ENCODE peak calls at places on chromosomes 12 and 14, in ten cellular contexts. O, Q, X, P, H, B, U, A, G and V are unnamed samples.

GRCh38 chr14:71856199-71856919 is 75.9 kb upstream of the RGS6 start:
- DNase-seq in O (no peak), Q (no peak), X (no peak), P (no peak), H (no peak), B (no peak), U (no peak), A (no peak), G (peak; percentile 59), V (no peak)

GRCh38 chr12:107330901-107331431 is 237.6 kb upstream of the CRY1 start:
- DNase-seq in O (no peak), Q (no peak), X (no peak), P (no peak), H (no peak), B (no peak), U (no peak), A (no peak), G (peak; percentile 19), V (no peak)

GRCh38 chr12:15853877-15854276 is 28.3 kb upstream of the STRAP start:
- DNase-seq in O (no peak), Q (no peak), X (no peak), P (no peak), H (no peak), B (no peak), U (no peak), A (no peak), G (no peak), V (no peak)

GRCh38 chr12:82527165-82527780 is 159.4 kb upstream of the TMTC2 start:
- DNase-seq in O (no peak), Q (no peak), X (no peak), P (no peak), H (no peak), B (peak; percentile 70), U (no peak), A (peak; percentile 28), G (peak; percentile 75), V (peak; percentile 46)

GRCh38 chr12:50326636-50327284 is 43.4 kb upstream of the LIMA1 start:
- DNase-seq in O (peak; percentile 12), Q (no peak), X (no peak), P (no peak), H (no peak), B (peak; percentile 59), U (no peak), A (no peak), G (no peak), V (peak; percentile 85)

GRCh38 chr14:89489796-89490506 is 72.9 kb upstream of the FOXN3 start:
- DNase-seq in O (no peak), Q (no peak), X (no peak), P (peak; percentile 34), H (no peak), B (no peak), U (no peak), A (no peak), G (no peak), V (no peak)

GRCh38 chr14:89215166-89215940 is 201.7 kb downstream of the FOXN3 start:
- DNase-seq in O (no peak), Q (no peak), X (no peak), P (no peak), H (no peak), B (no peak), U (no peak), A (no peak), G (no peak), V (no peak)

GRCh38 chr12:117255386-117255785 is 65.1 kb upstream of the FBXO21 start:
- DNase-seq in O (no peak), Q (no peak), X (no peak), P (no peak), H (no peak), B (no peak), U (no peak), A (no peak), G (no peak), V (no peak)

GRCh38 chr12:14710632-14711324 is 14.4 kb upstream of the GUCY2C start:
- DNase-seq in O (no peak), Q (no peak), X (no peak), P (no peak), H (no peak), B (no peak), U (no peak), A (no peak), G (peak; percentile 41), V (no peak)

GRCh38 chr12:96431067-96431466 is 30.8 kb upstream of the CDK17 start:
- DNase-seq in O (no peak), Q (no peak), X (no peak), P (no peak), H (no peak), B (no peak), U (no peak), A (no peak), G (no peak), V (no peak)

GRCh38 chr12:96425973-96426372 is 25.7 kb upstream of the CDK17 start:
- DNase-seq in O (no peak), Q (no peak), X (no peak), P (peak; percentile 15), H (no peak), B (no peak), U (no peak), A (no peak), G (peak; percentile 50), V (no peak)

GRCh38 chr12:96424601-96425000 is 24.4 kb upstream of the CDK17 start:
- DNase-seq in O (no peak), Q (no peak), X (no peak), P (no peak), H (no peak), B (no peak), U (no peak), A (no peak), G (no peak), V (no peak)

GRCh38 chr12:96425321-96425720 is 25.1 kb upstream of the CDK17 start:
- DNase-seq in O (no peak), Q (no peak), X (no peak), P (no peak), H (no peak), B (no peak), U (no peak), A (no peak), G (peak; percentile 41), V (no peak)

DNA sequence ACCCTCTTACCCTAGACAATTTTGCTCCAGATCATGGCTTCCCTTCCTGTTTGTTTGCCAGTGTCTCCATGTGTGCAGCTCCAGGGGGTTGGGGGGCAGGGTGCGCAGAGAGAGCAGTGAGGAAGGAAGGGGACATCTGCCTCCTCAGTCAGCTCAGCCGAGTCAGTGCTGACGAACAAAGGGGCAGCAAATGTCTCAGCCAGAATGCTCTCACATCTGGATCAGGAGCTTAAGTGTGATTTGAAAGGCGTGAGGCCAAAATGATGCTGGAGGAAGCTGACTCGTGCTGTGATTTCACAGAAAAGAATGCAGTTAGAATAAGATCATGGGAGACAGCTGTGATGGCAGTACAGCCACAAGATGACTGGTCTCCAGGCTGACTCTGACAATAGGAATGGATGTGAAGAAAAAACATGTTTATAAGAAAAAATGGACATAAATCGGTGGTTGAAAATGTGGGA is 27.1 kb upstream of the CDK17 start:
- DNase-seq in O (peak; percentile 91), Q (peak; percentile 84), X (no peak), P (peak; percentile 61), H (peak; percentile 60), B (peak; percentile 54), U (no peak), A (peak; percentile 55), G (no peak), V (no peak)
- TF ChIP-seq POLR2A in O (no peak), Q (no peak), X (no peak), P (peak; percentile 58), H (no peak), B (no peak), U (no peak), A (no peak), G (no peak), V (no peak)

GRCh38 chr12:128916425-128916824 is 63.1 kb downstream of the GLT1D1 start:
- DNase-seq in O (no peak), Q (no peak), X (no peak), P (no peak), H (no peak), B (no peak), U (no peak), A (no peak), G (no peak), V (no peak)
- TF ChIP-seq CTCF in O (no peak), Q (no peak), X (no peak), P (no peak), H (no peak), B (no peak), U (no peak), A (no peak), G (no peak), V (no peak)

DNA sequence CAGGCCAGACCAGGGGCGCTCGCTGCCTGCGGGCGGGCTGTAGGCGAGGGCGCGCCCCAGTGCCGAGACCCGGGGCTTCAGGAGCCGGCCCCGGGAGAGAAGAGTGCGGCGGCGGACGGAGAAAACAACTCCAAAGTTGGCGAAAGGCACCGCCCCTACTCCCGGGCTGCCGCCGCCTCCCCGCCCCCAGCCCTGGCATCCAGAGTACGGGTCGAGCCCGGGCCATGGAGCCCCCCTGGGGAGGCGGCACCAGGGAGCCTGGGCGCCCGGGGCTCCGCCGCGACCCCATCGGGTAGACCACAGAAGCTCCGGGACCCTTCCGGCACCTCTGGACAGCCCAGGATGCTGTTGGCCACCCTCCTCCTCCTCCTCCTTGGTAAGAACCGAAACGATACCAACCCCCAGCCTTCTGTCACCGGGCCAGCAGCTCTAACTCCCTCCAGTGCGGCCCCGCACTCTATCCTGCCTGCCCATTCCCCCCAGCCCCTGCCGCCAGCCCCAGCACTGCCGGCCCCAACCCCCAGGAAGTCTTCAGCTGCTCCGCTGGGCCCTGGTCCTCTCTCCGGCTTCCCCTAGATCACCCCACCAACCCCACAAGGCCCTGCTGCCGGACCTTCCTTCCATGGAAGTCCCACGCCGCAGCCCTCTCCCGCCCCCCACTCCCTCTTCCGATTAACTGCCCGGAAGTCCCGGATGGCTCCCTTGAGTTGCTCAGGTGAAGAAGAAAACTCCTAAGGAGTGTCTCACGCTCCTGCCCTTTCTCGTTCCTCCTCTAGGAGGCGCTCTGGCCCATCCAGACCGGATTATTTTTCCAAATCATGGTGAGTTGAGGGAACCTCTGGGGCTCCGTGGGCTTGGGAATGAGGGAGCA is 657 bp downstream of the LRP10 start:
- DNase-seq in O (peak; percentile 97), Q (peak; percentile 91), X (peak; percentile 82), P (peak; percentile 79), H (peak; percentile 76), B (peak; percentile 86), U (peak; percentile 96), A (peak; percentile 87), G (peak; percentile 75), V (peak; percentile 89)
- TF ChIP-seq POLR2A in O (no peak), Q (no peak), X (no peak), P (peak; percentile 4), H (no peak), B (peak; percentile 10), U (no peak), A (peak; percentile 24), G (peak; percentile 12), V (peak; percentile 56)

DNA sequence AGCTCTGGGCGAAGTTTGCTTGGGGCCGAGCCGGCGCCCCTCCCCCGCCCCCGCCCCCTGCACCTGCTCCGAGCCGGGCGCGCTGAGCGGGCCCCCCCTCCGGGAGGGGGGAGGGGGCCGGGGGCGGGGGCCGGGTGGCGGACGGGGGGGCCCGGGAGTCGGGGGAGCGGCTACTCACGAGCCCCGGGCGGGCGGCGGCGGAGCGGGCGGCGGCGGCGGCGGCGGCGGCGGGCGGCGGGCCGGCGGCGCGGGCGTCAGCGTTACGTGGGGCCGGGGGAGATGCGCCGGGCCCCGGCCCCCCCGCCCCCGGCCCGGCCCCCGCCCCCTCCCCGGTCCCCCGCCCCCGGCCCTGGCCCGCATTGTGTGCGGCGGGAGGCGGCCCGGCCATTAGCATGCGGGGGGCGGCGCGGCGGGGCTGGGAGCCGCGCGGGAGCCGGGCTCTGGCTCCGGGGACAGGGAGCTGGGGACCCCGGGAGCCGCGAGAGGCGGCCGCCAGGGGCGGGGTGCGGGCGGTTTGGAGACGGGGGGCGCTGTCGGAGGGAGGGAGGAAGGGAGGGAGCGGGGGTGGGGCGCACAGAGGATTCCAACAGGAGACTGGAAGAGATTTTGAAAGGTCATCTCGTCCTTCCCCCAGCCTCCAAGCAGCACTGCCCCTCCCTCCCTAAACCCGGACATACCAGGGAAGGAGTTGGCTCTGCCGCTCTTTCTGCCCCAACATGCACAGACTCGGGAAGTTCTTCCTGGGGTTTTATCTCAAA is at the start of gene ZNF219:
- DNase-seq in O (peak; percentile 93), Q (no peak), X (no peak), P (peak; percentile 48), H (peak; percentile 69), B (peak; percentile 62), U (no peak), A (peak; percentile 57), G (peak; percentile 60), V (peak; percentile 83)
- TF ChIP-seq CTCF in O (no peak), Q (peak; percentile 7), X (peak; percentile 9), P (peak; percentile 35), H (no peak), B (no peak), U (no peak), A (no peak), G (no peak), V (no peak)